ENCODE peak calls at places on chromosome 19, in five cellular contexts. Y is A549, P is stomach, Q is IMR-90, E is tibial nerve. J is an unnamed sample.

GRCh38 chr19:34328982-34329381 is 36.0 kb upstream of the GPI start:
- DNase-seq in Y (no peak), P (no peak), Q (no peak), E (no peak), J (no peak)

GRCh38 chr19:38683393-38684077 is 36.1 kb downstream of the ACTN4 start:
- DNase-seq in Y (peak; percentile 100), P (peak; percentile 86), Q (peak; percentile 85), E (no peak), J (peak; percentile 93)

GRCh38 chr19:46861691-46862503 is 1.1 kb downstream of the ARHGAP35 start:
- DNase-seq in Y (no peak), P (peak; percentile 28), Q (no peak), E (no peak), J (peak; percentile 66)

GRCh38 chr19:35607661-35608060 is 4.9 kb upstream of the HAUS5 start:
- DNase-seq in Y (no peak), P (no peak), Q (no peak), E (no peak), J (no peak)

GRCh38 chr19:51119089-51119488 is 5.6 kb upstream of the SIGLEC9 start:
- DNase-seq in Y (no peak), P (no peak), Q (no peak), E (no peak), J (peak; percentile 9)

GRCh38 chr19:17347361-17347760 is 10.0 kb downstream of the GTPBP3 start:
- DNase-seq in Y (no peak), P (no peak), Q (peak; percentile 20), E (no peak), J (no peak)

GRCh38 chr19:39502640-39503417 is 4.1 kb downstream of the DLL3 start:
- DNase-seq in Y (peak; percentile 97), P (peak; percentile 62), Q (peak; percentile 73), E (no peak), J (peak; percentile 61)

GRCh38 chr19:51733742-51734522 is 10.1 kb upstream of the HAS1 start:
- DNase-seq in Y (no peak), P (no peak), Q (no peak), E (no peak), J (no peak)

GRCh38 chr19:46232029-46232428 is 2.5 kb downstream of the IGFL1 start:
- DNase-seq in Y (no peak), P (peak; percentile 45), Q (no peak), E (no peak), J (no peak)

GRCh38 chr19:34588249-34588648 is 88.7 kb downstream of the SCGB2B2 start:
- DNase-seq in Y (no peak), P (no peak), Q (no peak), E (no peak), J (no peak)

GRCh38 chr19:40273469-40274360 is 11.4 kb downstream of the AKT2 start:
- DNase-seq in Y (no peak), P (no peak), Q (no peak), E (no peak), J (no peak)

GRCh38 chr19:39479916-39480315 is 722 bp upstream of the TIMM50 start:
- DNase-seq in Y (no peak), P (no peak), Q (no peak), E (no peak), J (no peak)

GRCh38 chr19:2276429-2276989 is 5.5 kb downstream of the PEAK3 start:
- DNase-seq in Y (no peak), P (no peak), Q (no peak), E (no peak), J (no peak)

GRCh38 chr19:4374451-4375163 is 25.7 kb downstream of the SH3GL1 start:
- DNase-seq in Y (peak; percentile 52), P (peak; percentile 73), Q (peak; percentile 87), E (peak; percentile 62), J (no peak)

GRCh38 chr19:56538761-56539263 is at the start of gene ZFP28:
- DNase-seq in Y (no peak), P (no peak), Q (no peak), E (peak; percentile 53), J (peak; percentile 67)

GRCh38 chr19:10404888-10405808 is 1.8 kb upstream of the CDC37 start:
- DNase-seq in Y (no peak), P (no peak), Q (no peak), E (no peak), J (no peak)

GRCh38 chr19:5628919-5629481 is 6.1 kb downstream of the SAFB start:
- DNase-seq in Y (no peak), P (no peak), Q (no peak), E (no peak), J (no peak)

GRCh38 chr19:56748443-56748842 is 76.9 kb upstream of the ZNF835 start:
- DNase-seq in Y (no peak), P (no peak), Q (no peak), E (no peak), J (no peak)

GRCh38 chr19:40933025-40933424 is 51.0 kb upstream of the CYP2A7 start:
- DNase-seq in Y (peak; percentile 41), P (no peak), Q (no peak), E (no peak), J (no peak)

GRCh38 chr19:39104104-39104708 is 20.0 kb downstream of the ACP7 start:
- DNase-seq in Y (no peak), P (no peak), Q (no peak), E (no peak), J (no peak)

GRCh38 chr19:4124638-4125037 is 716 bp upstream of the MAP2K2 start:
- DNase-seq in Y (no peak), P (no peak), Q (no peak), E (no peak), J (no peak)

GRCh38 chr19:35860818-35861639 is 4.3 kb downstream of the KIRREL2 start:
- DNase-seq in Y (no peak), P (peak; percentile 48), Q (no peak), E (no peak), J (no peak)

GRCh38 chr19:2478756-2479555 is 3.0 kb downstream of the GADD45B start:
- DNase-seq in Y (no peak), P (peak; percentile 88), Q (peak; percentile 76), E (peak; percentile 53), J (peak; percentile 92)

GRCh38 chr19:23377276-23377675 is 18.0 kb downstream of the ZNF91 start:
- DNase-seq in Y (no peak), P (no peak), Q (no peak), E (no peak), J (no peak)
- H3K9me3 ChIP-seq in Y (peaks cover 44% of the 10 kb centered on the region), P (peaks cover 87% of the 10 kb centered on the region), Q (peaks cover 46% of the 10 kb centered on the region), E (peaks cover 54% of the 10 kb centered on the region), J (peaks cover 11% of the 10 kb centered on the region)

GRCh38 chr19:49442354-49442753 is 1.0 kb upstream of the SLC17A7 start:
- DNase-seq in Y (peak; percentile 67), P (no peak), Q (no peak), E (peak; percentile 69), J (no peak)

GRCh38 chr19:49442793-49443365 is 1.6 kb upstream of the SLC17A7 start:
- DNase-seq in Y (peak; percentile 96), P (peak; percentile 90), Q (peak; percentile 73), E (peak; percentile 97), J (peak; percentile 97)

GRCh38 chr19:49441210-49441959 is at the start of gene SLC17A7:
- DNase-seq in Y (peak; percentile 91), P (no peak), Q (no peak), E (peak; percentile 67), J (no peak)

GRCh38 chr19:49440439-49441209 is 703 bp downstream of the SLC17A7 start:
- DNase-seq in Y (no peak), P (no peak), Q (no peak), E (no peak), J (no peak)

GRCh38 chr19:49441960-49442350 is 628 bp upstream of the SLC17A7 start:
- DNase-seq in Y (no peak), P (no peak), Q (no peak), E (no peak), J (no peak)
- H3K27ac ChIP-seq in Y (peak overlapping the region; percentile 89), P (peak overlapping the region; percentile 85), Q (no peak overlapping the region), E (peak overlapping the region; percentile 88), J (no peak overlapping the region)

GRCh38 chr19:19515764-19516519 is at the start of gene NDUFA13:
- DNase-seq in Y (peak; percentile 78), P (peak; percentile 95), Q (peak; percentile 90), E (peak; percentile 90), J (peak; percentile 87)
- TF ChIP-seq POLR2A in Y (peak; percentile 82), P (no peak), Q (peak; percentile 72), E (peak; percentile 73), J (peak; percentile 75)

DNA sequence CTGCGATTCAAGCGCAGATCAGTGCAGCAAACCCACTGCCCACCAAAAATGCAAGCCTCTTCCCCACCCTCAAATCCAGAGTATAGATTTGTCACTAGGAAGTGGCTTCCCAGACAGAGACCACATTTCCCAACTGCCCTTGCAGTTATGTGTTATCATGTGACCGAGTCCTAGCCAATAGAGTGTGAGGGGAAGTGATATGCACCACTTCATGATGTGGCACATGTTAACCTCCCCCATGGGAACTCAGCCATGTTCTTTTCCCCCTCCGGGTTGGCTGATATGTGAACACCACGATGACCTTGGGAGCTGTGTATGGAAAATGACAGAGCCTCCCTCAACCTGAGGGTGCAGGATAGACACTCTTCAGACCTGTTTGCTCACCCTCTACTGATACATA is 50.8 kb downstream of the MBD3L2B start:
- DNase-seq in Y (no peak), P (no peak), Q (no peak), E (no peak), J (no peak)
- H3K9me3 ChIP-seq in Y (no peaks in the 10 kb centered on the region), P (no peaks in the 10 kb centered on the region), Q (peaks cover 16% of the 10 kb centered on the region), E (no peaks in the 10 kb centered on the region), J (no peaks in the 10 kb centered on the region)

GRCh38 chr19:868458-869244 is 9.2 kb downstream of the CFD start:
- DNase-seq in Y (no peak), P (no peak), Q (no peak), E (no peak), J (no peak)
- H3K27ac ChIP-seq in Y (peak overlapping the region; percentile 95), P (peak overlapping the region; percentile 90), Q (peak overlapping the region; percentile 73), E (peak overlapping the region; percentile 90), J (no peak overlapping the region)

DNA sequence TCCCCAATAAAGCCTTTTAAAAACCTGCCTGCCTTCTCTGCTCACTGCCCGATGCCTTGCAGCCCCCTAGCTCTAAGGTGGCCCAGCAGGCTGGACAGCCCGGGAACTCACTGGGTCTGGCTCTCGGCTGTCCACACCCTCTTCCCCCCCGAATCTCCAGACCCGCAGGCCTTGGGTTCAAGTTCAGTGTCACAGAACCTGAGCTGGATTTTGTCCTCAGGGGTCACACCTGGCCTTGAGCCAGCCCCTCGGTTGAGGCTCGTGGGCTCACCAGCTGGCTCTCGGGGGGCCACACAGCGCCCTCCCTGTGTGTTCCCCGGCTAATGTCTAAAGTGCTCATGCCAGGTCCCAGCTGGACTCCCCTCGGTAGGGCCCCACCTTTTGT is 6.7 kb downstream of the PNKP start:
- DNase-seq in Y (no peak), P (no peak), Q (no peak), E (peak; percentile 13), J (no peak)
- TF ChIP-seq POLR2A in Y (no peak), P (no peak), Q (no peak), E (no peak), J (no peak)

DNA sequence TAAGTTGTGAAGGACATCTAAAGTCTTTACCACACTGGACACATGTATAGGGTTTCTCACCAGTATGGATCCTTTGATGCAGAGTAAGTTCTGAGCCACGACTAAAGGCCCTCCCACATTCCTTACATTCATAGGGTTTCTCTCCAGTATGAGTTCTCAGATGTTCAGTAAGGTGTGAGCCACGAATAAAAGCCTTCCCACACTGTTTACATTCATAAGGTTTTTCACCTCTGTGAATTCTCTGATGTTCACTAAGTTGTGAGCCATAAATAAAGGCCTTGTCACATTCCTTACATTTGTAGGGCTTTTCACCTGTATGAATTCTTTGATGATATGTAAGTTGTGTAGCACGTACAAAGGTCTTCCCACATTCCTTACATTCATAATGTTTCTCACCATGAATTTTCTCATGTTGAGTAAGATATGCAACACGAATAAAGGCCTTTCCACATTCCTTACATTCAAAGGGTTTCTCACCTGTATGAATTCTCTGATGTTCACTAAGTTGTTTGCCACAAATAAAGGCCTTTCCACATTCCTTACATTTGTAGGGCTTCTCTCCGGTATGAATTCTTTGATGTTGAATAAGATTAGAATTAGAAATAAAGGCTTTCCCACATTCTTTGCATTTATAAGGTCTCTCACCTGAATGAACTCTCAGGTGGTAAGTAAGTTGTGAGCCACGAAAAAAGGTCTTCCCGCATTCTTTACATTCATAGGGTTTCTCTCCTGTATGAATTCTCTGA is 29.8 kb downstream of the ZNF571 start:
- DNase-seq in Y (no peak), P (no peak), Q (no peak), E (no peak), J (no peak)
- H3K9me3 ChIP-seq in Y (peaks cover 100% of the 10 kb centered on the region), P (no peaks in the 10 kb centered on the region), Q (peaks cover 64% of the 10 kb centered on the region), E (peaks cover 100% of the 10 kb centered on the region), J (peaks cover 40% of the 10 kb centered on the region)